ENCODE peak calls at places on chromosomes 11 and 22, in five cellular contexts. J is stomach, G is HCT116, O is tibial artery, U is astrocyte. Q is an unnamed sample. For H3K9me3, the result is how much of the 10 kb centered on the place peaks cover.

GRCh38 chr22:35102663-35103062 is 36.7 kb downstream of the ISX start:
- DNase-seq in J (no peak), G (no peak), O (no peak), U (no peak), Q (peak)

GRCh38 chr11:13963949-13964770 is 1.6 kb downstream of the SPON1 start:
- DNase-seq in J (no peak), G (no peak), O (peak), U (no peak), Q (peak)

GRCh38 chr22:50620861-50621490 is 7.0 kb downstream of the ARSA start:
- DNase-seq in J (no peak), G (no peak), O (peak), U (no peak), Q (peak)

GRCh38 chr11:12287009-12287373 is 90.4 kb upstream of the PARVA start:
- DNase-seq in J (peak), G (peak), O (peak), U (peak), Q (no peak)

GRCh38 chr22:25282671-25283561 is 63.5 kb downstream of the CRYBB2 start:
- DNase-seq in J (no peak), G (no peak), O (no peak), U (no peak), Q (no peak)

GRCh38 chr11:75527938-75528845 is 2.5 kb upstream of the GDPD5 start:
- DNase-seq in J (no peak), G (no peak), O (no peak), U (no peak), Q (no peak)

GRCh38 chr11:33897761-33898403 is 6.0 kb upstream of the LMO2 start:
- DNase-seq in J (no peak), G (no peak), O (no peak), U (no peak), Q (no peak)

GRCh38 chr11:17073370-17074027 is 4.0 kb downstream of the RPS13 start:
- DNase-seq in J (no peak), G (no peak), O (no peak), U (no peak), Q (no peak)

GRCh38 chr11:69636870-69637600 is 3.9 kb upstream of the CCND1 start:
- DNase-seq in J (no peak), G (no peak), O (no peak), U (no peak), Q (no peak)

GRCh38 chr11:79794484-79795393 is 353.9 kb upstream of the TENM4 start:
- DNase-seq in J (no peak), G (no peak), O (no peak), U (no peak), Q (no peak)

GRCh38 chr11:45982656-45983470 is 60.4 kb downstream of the LARGE2 start:
- DNase-seq in J (no peak), G (peak), O (no peak), U (peak), Q (no peak)

GRCh38 chr11:128878455-128878854 is 11.4 kb upstream of the KCNJ1 start:
- DNase-seq in J (no peak), G (no peak), O (no peak), U (no peak), Q (no peak)

GRCh38 chr22:49392841-49393510 is 434.7 kb downstream of the BRD1 start:
- DNase-seq in J (no peak), G (no peak), O (no peak), U (no peak), Q (no peak)
- H3K9me3 ChIP-seq in J (under half), G (under half), O (under half), U (under half), Q (under half)

DNA sequence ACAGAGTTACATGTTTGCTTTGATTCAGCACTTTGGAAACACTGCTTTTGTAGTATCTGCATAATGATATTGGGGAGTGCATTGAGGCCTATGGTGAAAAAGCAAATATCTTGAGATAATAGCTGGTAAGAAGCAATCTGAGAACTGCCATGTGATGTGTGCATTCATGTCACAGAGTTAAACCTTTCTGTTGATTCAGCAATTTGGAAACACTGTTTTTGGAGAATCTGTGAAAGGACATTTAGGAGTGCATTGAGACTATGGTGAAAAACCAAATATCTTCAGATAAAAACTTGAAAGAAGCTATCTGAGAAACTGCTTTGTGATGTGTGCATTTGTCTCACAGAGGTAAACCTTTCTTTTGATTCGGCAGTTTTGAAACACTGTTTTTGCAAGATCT is 346.8 kb downstream of the OR4C45 start:
- DNase-seq in J (no peak), G (no peak), O (no peak), U (no peak), Q (no peak)
- H3K9me3 ChIP-seq in J (half or more), G (under half), O (half or more), U (under half), Q (under half)

GRCh38 chr11:104583857-104584256 is 314.4 kb downstream of the CASP12 start:
- DNase-seq in J (no peak), G (no peak), O (no peak), U (no peak), Q (no peak)

GRCh38 chr11:104582431-104582830 is 315.8 kb downstream of the CASP12 start:
- DNase-seq in J (no peak), G (no peak), O (no peak), U (no peak), Q (no peak)

GRCh38 chr11:104584823-104585222 is 313.4 kb downstream of the CASP12 start:
- DNase-seq in J (no peak), G (no peak), O (no peak), U (no peak), Q (no peak)

DNA sequence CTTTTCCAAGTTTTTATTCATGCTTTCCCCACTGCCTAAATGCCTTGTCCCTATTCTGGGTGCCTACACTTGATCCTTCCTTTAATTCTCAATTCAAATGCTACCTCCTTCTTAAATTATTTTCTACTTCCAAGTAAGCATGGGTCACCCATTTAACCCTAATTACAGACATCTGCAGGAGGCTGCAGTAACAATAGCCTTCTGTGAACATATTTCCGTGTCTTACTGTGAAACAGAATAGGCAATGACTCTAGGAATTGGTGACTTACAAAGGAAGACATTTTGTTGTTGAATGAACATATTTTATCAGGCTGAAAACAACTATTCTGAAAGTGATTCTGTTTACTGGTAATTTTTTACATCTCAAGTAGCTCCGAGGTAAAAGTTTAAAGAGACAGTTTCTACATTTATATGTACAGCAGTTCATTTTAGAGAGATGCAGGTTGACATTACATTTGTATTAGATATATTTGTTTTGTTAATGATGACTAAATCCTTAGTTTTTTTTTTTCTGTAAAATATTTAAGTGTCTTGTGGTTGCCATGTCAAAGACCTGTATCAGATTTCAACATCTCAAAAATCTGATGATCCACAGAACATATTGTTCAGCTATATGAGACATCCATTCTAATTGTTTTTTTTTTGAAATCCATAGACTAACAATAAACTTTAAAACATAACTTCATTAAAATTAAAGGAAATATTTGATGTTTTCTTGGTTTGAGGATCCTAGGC is 316.8 kb downstream of the CASP12 start:
- DNase-seq in J (no peak), G (no peak), O (no peak), U (peak), Q (no peak)
- H3K9me3 ChIP-seq in J (under half), G (under half), O (under half), U (under half), Q (under half)

DNA sequence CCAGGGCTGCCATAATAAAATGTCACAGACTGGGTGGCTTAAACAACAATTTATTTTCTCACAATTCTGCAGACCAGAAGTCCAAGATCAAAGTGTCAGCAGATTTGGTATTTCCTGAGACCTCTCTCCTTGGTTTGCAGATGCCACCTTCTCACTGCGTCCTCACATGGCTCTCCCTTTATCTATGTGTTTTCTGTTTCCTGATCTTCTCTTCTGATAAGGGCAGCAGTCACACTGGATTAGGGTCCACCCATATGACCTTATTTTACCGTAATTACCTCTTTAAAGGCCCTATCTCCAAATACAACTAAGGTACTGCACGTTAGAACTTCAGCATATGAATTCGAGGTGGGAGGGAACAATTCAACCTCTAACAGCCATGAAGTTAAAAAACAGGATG is 238.9 kb upstream of the API5 start:
- DNase-seq in J (no peak), G (no peak), O (no peak), U (no peak), Q (no peak)
- H3K9me3 ChIP-seq in J (under half), G (under half), O (under half), U (under half), Q (under half)

DNA sequence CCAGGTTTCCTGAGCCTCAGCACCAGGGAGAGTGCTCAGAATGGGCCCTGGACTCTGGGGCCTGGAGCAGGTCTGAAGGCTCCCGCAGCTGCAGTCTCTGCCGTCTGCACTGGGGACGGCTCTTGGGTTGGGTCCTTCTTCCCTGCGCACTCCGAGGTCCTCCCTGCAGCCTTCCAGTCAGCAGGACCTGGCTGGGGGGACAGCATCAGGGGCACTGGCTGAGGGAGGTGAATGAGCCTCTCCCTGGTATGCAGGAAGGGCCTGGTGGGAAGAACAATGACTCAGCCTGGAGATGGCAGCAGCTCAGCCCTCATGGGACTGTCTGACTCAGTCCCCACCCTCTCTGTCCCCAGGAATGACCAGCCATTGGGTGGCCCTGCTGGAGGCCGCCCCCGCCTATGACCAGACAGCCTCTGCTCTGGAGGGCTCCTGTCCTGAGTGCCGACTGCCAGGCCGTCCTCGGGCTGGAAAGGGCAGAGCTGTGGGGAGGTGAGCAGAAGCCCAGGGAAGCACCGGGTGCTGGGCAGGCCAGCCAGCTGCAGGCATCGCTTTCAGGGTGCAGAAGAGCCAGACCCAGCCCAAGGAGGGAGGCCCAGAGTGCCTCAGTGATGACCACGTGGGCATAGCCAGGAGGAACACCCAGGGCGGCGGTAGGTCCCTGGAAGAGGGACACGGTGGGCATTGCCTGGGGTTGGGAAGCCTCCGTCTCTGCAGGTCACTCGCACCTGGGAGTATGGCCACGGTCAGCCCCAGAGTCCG is 455.0 kb downstream of the BRD1 start:
- DNase-seq in J (peak), G (peak), O (peak), U (no peak), Q (no peak)
- H3K9me3 ChIP-seq in J (under half), G (under half), O (under half), U (under half), Q (under half)

GRCh38 chr11:106627694-106628093 is 390.6 kb downstream of the GUCY1A2 start:
- DNase-seq in J (no peak), G (no peak), O (no peak), U (no peak), Q (no peak)

GRCh38 chr11:106621479-106621878 is 396.8 kb downstream of the GUCY1A2 start:
- DNase-seq in J (no peak), G (no peak), O (no peak), U (no peak), Q (no peak)

GRCh38 chr11:106624377-106624776 is 393.9 kb downstream of the GUCY1A2 start:
- DNase-seq in J (no peak), G (no peak), O (no peak), U (peak), Q (no peak)

GRCh38 chr11:106625566-106625965 is 392.7 kb downstream of the GUCY1A2 start:
- DNase-seq in J (no peak), G (no peak), O (no peak), U (peak), Q (no peak)
- H3K9me3 ChIP-seq in J (under half), G (under half), O (under half), U (under half), Q (under half)

DNA sequence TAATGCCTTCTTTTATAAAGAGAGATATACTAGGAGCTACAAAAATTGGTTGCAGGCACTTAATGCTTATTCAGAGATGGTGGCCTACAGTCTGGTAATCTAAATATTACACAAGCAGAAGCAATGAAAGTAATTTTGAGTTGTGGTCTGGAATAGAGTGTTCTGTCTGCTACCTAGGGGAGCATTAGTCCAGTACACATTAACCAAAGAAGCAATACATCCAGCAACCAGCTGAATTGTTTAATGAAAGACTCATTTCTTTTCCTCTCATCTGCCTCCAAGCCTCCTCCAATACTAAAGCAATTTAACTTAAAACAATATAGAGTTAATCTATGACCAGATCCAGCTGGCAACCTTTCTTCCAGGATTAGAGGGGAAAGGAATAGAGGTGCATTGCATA is 877.1 kb upstream of the CNTN5 start:
- DNase-seq in J (no peak), G (no peak), O (no peak), U (no peak), Q (no peak)
- H3K9me3 ChIP-seq in J (under half), G (under half), O (under half), U (under half), Q (under half)

GRCh38 chr22:47282366-47282765 is 519.9 kb downstream of the TBC1D22A start:
- DNase-seq in J (no peak), G (no peak), O (no peak), U (no peak), Q (no peak)
- H3K9me3 ChIP-seq in J (under half), G (under half), O (under half), U (under half), Q (under half)

GRCh38 chr22:47552024-47552423 is 789.6 kb downstream of the TBC1D22A start:
- DNase-seq in J (no peak), G (no peak), O (no peak), U (no peak), Q (no peak)
- H3K9me3 ChIP-seq in J (under half), G (under half), O (under half), U (under half), Q (under half)